ENCODE peak calls at places on chromosomes 16 and 17, in nine cellular contexts. One of them, this sample, is unnamed.

GRCh38 chr17:46782250-46782953 is 36.1 kb downstream of the WNT3 start:
- DNase-seq in CD8-positive, alpha-beta T cell: no peak
- DNase-seq in NB4: peak
- DNase-seq in A549: peak
- DNase-seq in body of pancreas: peak
- DNase-seq in upper lobe of right lung: peak
- DNase-seq in choroid plexus epithelial cell: peak
- DNase-seq in uterus: no peak
- DNase-seq in HCT116: no peak
- DNase-seq in this sample: peak

GRCh38 chr16:75267631-75268264 is 16.3 kb upstream of the BCAR1 start:
- DNase-seq in NB4: no peak
- DNase-seq in choroid plexus epithelial cell: peak
- DNase-seq in CD8-positive, alpha-beta T cell: no peak
- DNase-seq in A549: peak
- DNase-seq in HCT116: peak
- DNase-seq in upper lobe of right lung: peak
- DNase-seq in uterus: no peak
- DNase-seq in body of pancreas: peak
- DNase-seq in this sample: peak

GRCh38 chr16:4709481-4709880 is 16.1 kb downstream of the NUDT16L1 start:
- DNase-seq in choroid plexus epithelial cell: peak
- DNase-seq in HCT116: no peak
- DNase-seq in NB4: no peak
- DNase-seq in A549: no peak
- DNase-seq in uterus: no peak
- DNase-seq in upper lobe of right lung: no peak
- DNase-seq in CD8-positive, alpha-beta T cell: no peak
- DNase-seq in body of pancreas: no peak
- DNase-seq in this sample: peak

GRCh38 chr17:18920911-18921441 is 31.0 kb upstream of the SLC5A10 start:
- DNase-seq in CD8-positive, alpha-beta T cell: peak
- DNase-seq in HCT116: no peak
- DNase-seq in uterus: no peak
- DNase-seq in A549: no peak
- DNase-seq in body of pancreas: no peak
- DNase-seq in choroid plexus epithelial cell: peak
- DNase-seq in upper lobe of right lung: no peak
- DNase-seq in NB4: no peak
- DNase-seq in this sample: no peak

GRCh38 chr16:1206786-1207185 is 18.3 kb downstream of the TPSG1 start:
- DNase-seq in A549: no peak
- DNase-seq in upper lobe of right lung: no peak
- DNase-seq in uterus: no peak
- DNase-seq in body of pancreas: no peak
- DNase-seq in CD8-positive, alpha-beta T cell: no peak
- DNase-seq in NB4: no peak
- DNase-seq in choroid plexus epithelial cell: no peak
- DNase-seq in HCT116: no peak
- DNase-seq in this sample: no peak

GRCh38 chr17:1005361-1005946 is 8.5 kb downstream of the TIMM22 start:
- DNase-seq in CD8-positive, alpha-beta T cell: no peak
- DNase-seq in choroid plexus epithelial cell: peak
- DNase-seq in uterus: peak
- DNase-seq in HCT116: no peak
- DNase-seq in A549: no peak
- DNase-seq in upper lobe of right lung: no peak
- DNase-seq in body of pancreas: peak
- DNase-seq in NB4: no peak
- DNase-seq in this sample: peak

GRCh38 chr17:49901460-49902331 is 53.8 kb upstream of the TAC4 start:
- DNase-seq in choroid plexus epithelial cell: no peak
- DNase-seq in body of pancreas: peak
- DNase-seq in A549: no peak
- DNase-seq in uterus: no peak
- DNase-seq in CD8-positive, alpha-beta T cell: no peak
- DNase-seq in HCT116: peak
- DNase-seq in NB4: peak
- DNase-seq in upper lobe of right lung: peak
- DNase-seq in this sample: peak

GRCh38 chr16:47059991-47060390 is 83.8 kb downstream of the NETO2 start:
- DNase-seq in body of pancreas: no peak
- DNase-seq in NB4: no peak
- DNase-seq in HCT116: no peak
- DNase-seq in CD8-positive, alpha-beta T cell: no peak
- DNase-seq in A549: no peak
- DNase-seq in uterus: no peak
- DNase-seq in choroid plexus epithelial cell: no peak
- DNase-seq in upper lobe of right lung: peak
- DNase-seq in this sample: no peak

GRCh38 chr16:9119795-9120194 is 28.4 kb downstream of the HAPSTR1 start:
- DNase-seq in choroid plexus epithelial cell: peak
- DNase-seq in body of pancreas: no peak
- DNase-seq in uterus: peak
- DNase-seq in NB4: no peak
- DNase-seq in HCT116: no peak
- DNase-seq in A549: peak
- DNase-seq in upper lobe of right lung: no peak
- DNase-seq in CD8-positive, alpha-beta T cell: no peak
- DNase-seq in this sample: peak

GRCh38 chr16:68999114-68999513 is 106.3 kb upstream of the HAS3 start:
- DNase-seq in uterus: no peak
- DNase-seq in CD8-positive, alpha-beta T cell: no peak
- DNase-seq in HCT116: no peak
- DNase-seq in NB4: no peak
- DNase-seq in body of pancreas: no peak
- DNase-seq in choroid plexus epithelial cell: no peak
- DNase-seq in A549: no peak
- DNase-seq in upper lobe of right lung: no peak
- DNase-seq in this sample: no peak

GRCh38 chr16:89425523-89425922 is 64.8 kb downstream of the ANKRD11 start:
- DNase-seq in NB4: no peak
- DNase-seq in HCT116: no peak
- DNase-seq in CD8-positive, alpha-beta T cell: no peak
- DNase-seq in A549: no peak
- DNase-seq in uterus: no peak
- DNase-seq in upper lobe of right lung: no peak
- DNase-seq in choroid plexus epithelial cell: no peak
- DNase-seq in body of pancreas: no peak
- DNase-seq in this sample: no peak

GRCh38 chr17:68515238-68515637 is 3.0 kb downstream of the PRKAR1A start:
- DNase-seq in CD8-positive, alpha-beta T cell: no peak
- DNase-seq in NB4: no peak
- DNase-seq in upper lobe of right lung: no peak
- DNase-seq in A549: no peak
- DNase-seq in uterus: no peak
- DNase-seq in body of pancreas: no peak
- DNase-seq in HCT116: no peak
- DNase-seq in choroid plexus epithelial cell: peak
- DNase-seq in this sample: no peak
- H3K4me3 ChIP-seq in CD8-positive, alpha-beta T cell: no peak
- H3K4me3 ChIP-seq in NB4: peak
- H3K4me3 ChIP-seq in upper lobe of right lung: peak
- H3K4me3 ChIP-seq in A549: no peak
- H3K4me3 ChIP-seq in uterus: no peak
- H3K4me3 ChIP-seq in body of pancreas: no peak
- H3K4me3 ChIP-seq in HCT116: no peak
- H3K4me3 ChIP-seq in choroid plexus epithelial cell: peak
- H3K4me3 ChIP-seq in this sample: no peak

DNA sequence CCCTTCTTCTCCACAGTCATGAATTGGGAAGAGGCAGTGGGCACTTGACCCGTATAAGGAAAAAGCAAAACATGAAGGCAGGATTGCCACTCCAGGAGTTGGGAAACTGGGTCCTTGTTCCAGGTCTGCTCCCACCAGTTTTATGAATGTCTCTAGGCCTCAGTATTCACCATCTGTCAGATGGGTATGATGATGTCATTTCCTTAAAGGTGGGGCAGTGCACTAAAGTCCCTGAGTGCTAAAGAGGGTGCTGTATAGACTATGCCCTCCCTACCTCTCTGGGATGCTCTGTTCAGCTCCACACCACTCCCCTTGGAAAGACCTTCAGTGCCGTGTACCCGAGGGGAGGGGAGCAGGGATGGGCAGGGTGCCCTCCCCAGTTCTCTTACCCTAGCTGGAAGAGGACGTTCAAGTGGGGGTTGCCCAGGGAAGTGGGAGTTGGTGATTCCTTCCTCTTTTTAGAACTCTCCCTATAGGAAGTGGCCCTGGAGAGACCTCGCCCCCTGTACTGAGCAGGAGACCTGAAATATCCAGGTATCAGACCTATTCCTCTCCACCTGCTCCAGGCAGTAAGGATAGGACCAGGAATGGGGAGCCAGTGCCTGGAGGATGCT is 2.2 kb downstream of the LASP1 start:
- DNase-seq in NB4: peak
- DNase-seq in uterus: no peak
- DNase-seq in body of pancreas: no peak
- DNase-seq in choroid plexus epithelial cell: no peak
- DNase-seq in upper lobe of right lung: no peak
- DNase-seq in CD8-positive, alpha-beta T cell: no peak
- DNase-seq in HCT116: no peak
- DNase-seq in A549: no peak
- DNase-seq in this sample: no peak
- H3K4me3 ChIP-seq in NB4: peak
- H3K4me3 ChIP-seq in uterus: peak
- H3K4me3 ChIP-seq in body of pancreas: no peak
- H3K4me3 ChIP-seq in choroid plexus epithelial cell: peak
- H3K4me3 ChIP-seq in upper lobe of right lung: peak
- H3K4me3 ChIP-seq in CD8-positive, alpha-beta T cell: peak
- H3K4me3 ChIP-seq in HCT116: peak
- H3K4me3 ChIP-seq in A549: peak
- H3K4me3 ChIP-seq in this sample: peak

GRCh38 chr17:40224707-40225092 is 5.6 kb downstream of the WIPF2 start:
- DNase-seq in NB4: no peak
- DNase-seq in body of pancreas: peak
- DNase-seq in HCT116: no peak
- DNase-seq in choroid plexus epithelial cell: peak
- DNase-seq in uterus: no peak
- DNase-seq in A549: no peak
- DNase-seq in CD8-positive, alpha-beta T cell: no peak
- DNase-seq in upper lobe of right lung: no peak
- DNase-seq in this sample: peak

GRCh38 chr17:40218006-40218739 is 931 bp upstream of the WIPF2 start:
- DNase-seq in upper lobe of right lung: no peak
- DNase-seq in NB4: no peak
- DNase-seq in HCT116: no peak
- DNase-seq in A549: no peak
- DNase-seq in uterus: no peak
- DNase-seq in body of pancreas: no peak
- DNase-seq in CD8-positive, alpha-beta T cell: peak
- DNase-seq in choroid plexus epithelial cell: no peak
- DNase-seq in this sample: no peak

GRCh38 chr17:40225151-40225550 is 6.0 kb downstream of the WIPF2 start:
- DNase-seq in choroid plexus epithelial cell: no peak
- DNase-seq in NB4: no peak
- DNase-seq in uterus: no peak
- DNase-seq in A549: no peak
- DNase-seq in HCT116: no peak
- DNase-seq in CD8-positive, alpha-beta T cell: no peak
- DNase-seq in body of pancreas: no peak
- DNase-seq in upper lobe of right lung: no peak
- DNase-seq in this sample: no peak

GRCh38 chr17:40218740-40219072 is 398 bp upstream of the WIPF2 start:
- DNase-seq in CD8-positive, alpha-beta T cell: peak
- DNase-seq in uterus: peak
- DNase-seq in NB4: peak
- DNase-seq in HCT116: peak
- DNase-seq in A549: peak
- DNase-seq in choroid plexus epithelial cell: peak
- DNase-seq in body of pancreas: peak
- DNase-seq in upper lobe of right lung: peak
- DNase-seq in this sample: peak

GRCh38 chr17:40219073-40219860 is at the start of gene WIPF2:
- DNase-seq in choroid plexus epithelial cell: peak
- DNase-seq in NB4: peak
- DNase-seq in upper lobe of right lung: peak
- DNase-seq in HCT116: peak
- DNase-seq in A549: peak
- DNase-seq in uterus: peak
- DNase-seq in body of pancreas: peak
- DNase-seq in CD8-positive, alpha-beta T cell: peak
- DNase-seq in this sample: peak
- H3K4me3 ChIP-seq in choroid plexus epithelial cell: peak
- H3K4me3 ChIP-seq in NB4: peak
- H3K4me3 ChIP-seq in upper lobe of right lung: peak
- H3K4me3 ChIP-seq in HCT116: peak
- H3K4me3 ChIP-seq in A549: peak
- H3K4me3 ChIP-seq in uterus: peak
- H3K4me3 ChIP-seq in body of pancreas: peak
- H3K4me3 ChIP-seq in CD8-positive, alpha-beta T cell: peak
- H3K4me3 ChIP-seq in this sample: peak

GRCh38 chr17:16339402-16339801 is 13.9 kb downstream of the CENPV start:
- DNase-seq in uterus: no peak
- DNase-seq in HCT116: no peak
- DNase-seq in body of pancreas: no peak
- DNase-seq in NB4: no peak
- DNase-seq in choroid plexus epithelial cell: no peak
- DNase-seq in CD8-positive, alpha-beta T cell: no peak
- DNase-seq in A549: no peak
- DNase-seq in upper lobe of right lung: peak
- DNase-seq in this sample: no peak

GRCh38 chr17:16345565-16345964 is 7.7 kb downstream of the CENPV start:
- DNase-seq in NB4: no peak
- DNase-seq in HCT116: no peak
- DNase-seq in uterus: no peak
- DNase-seq in CD8-positive, alpha-beta T cell: no peak
- DNase-seq in upper lobe of right lung: peak
- DNase-seq in body of pancreas: no peak
- DNase-seq in A549: no peak
- DNase-seq in choroid plexus epithelial cell: no peak
- DNase-seq in this sample: no peak

GRCh38 chr17:16343569-16343968 is 9.7 kb downstream of the CENPV start:
- DNase-seq in body of pancreas: no peak
- DNase-seq in uterus: no peak
- DNase-seq in CD8-positive, alpha-beta T cell: no peak
- DNase-seq in HCT116: no peak
- DNase-seq in A549: no peak
- DNase-seq in choroid plexus epithelial cell: no peak
- DNase-seq in upper lobe of right lung: peak
- DNase-seq in NB4: no peak
- DNase-seq in this sample: no peak

GRCh38 chr17:16339959-16340358 is 13.3 kb downstream of the CENPV start:
- DNase-seq in HCT116: no peak
- DNase-seq in NB4: no peak
- DNase-seq in uterus: no peak
- DNase-seq in upper lobe of right lung: no peak
- DNase-seq in choroid plexus epithelial cell: no peak
- DNase-seq in A549: peak
- DNase-seq in body of pancreas: no peak
- DNase-seq in CD8-positive, alpha-beta T cell: no peak
- DNase-seq in this sample: no peak

DNA sequence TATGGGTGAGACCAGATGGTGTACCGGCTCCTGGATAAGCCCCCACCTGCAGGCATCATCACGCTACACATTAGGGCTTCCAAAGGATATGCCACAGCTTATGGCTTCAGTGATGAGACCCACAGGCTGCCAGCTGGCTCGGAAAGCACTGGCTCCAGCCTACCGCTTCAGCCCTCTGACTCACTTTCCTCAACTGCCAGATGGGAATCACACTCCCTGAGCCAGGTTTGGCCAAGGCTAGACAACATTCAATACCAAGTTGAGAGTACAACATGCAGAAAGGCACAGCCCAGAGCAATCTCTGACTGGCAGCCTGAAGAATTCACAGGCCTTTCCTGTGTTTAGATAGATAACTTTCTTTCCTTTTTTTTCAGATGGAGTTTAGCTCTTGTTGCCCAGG is 10.3 kb downstream of the CENPV start:
- DNase-seq in CD8-positive, alpha-beta T cell: no peak
- DNase-seq in choroid plexus epithelial cell: no peak
- DNase-seq in body of pancreas: no peak
- DNase-seq in upper lobe of right lung: peak
- DNase-seq in A549: no peak
- DNase-seq in uterus: no peak
- DNase-seq in HCT116: no peak
- DNase-seq in NB4: no peak
- DNase-seq in this sample: peak
- H3K4me3 ChIP-seq in CD8-positive, alpha-beta T cell: no peak
- H3K4me3 ChIP-seq in choroid plexus epithelial cell: no peak
- H3K4me3 ChIP-seq in body of pancreas: no peak
- H3K4me3 ChIP-seq in upper lobe of right lung: no peak
- H3K4me3 ChIP-seq in A549: no peak
- H3K4me3 ChIP-seq in uterus: no peak
- H3K4me3 ChIP-seq in HCT116: no peak
- H3K4me3 ChIP-seq in NB4: no peak
- H3K4me3 ChIP-seq in this sample: no peak

This sample was measured in MG63.